ENCODE peak calls at places on chromosome 5, in six cellular contexts. X is upper lobe of right lung, G is cardiac muscle cell, R is right lobe of liver, K is mucosa of descending colon, H is right atrium auricular region. C is an unnamed sample. For H3K4me1, the result is how much of the 10 kb centered on the place peaks cover.

GRCh38 chr5:43840424-43841232 is 237.6 kb downstream of the NNT start:
- DNase-seq in X (no peak), G (no peak), R (no peak), K (no peak), H (no peak), C (no peak)

GRCh38 chr5:40790947-40791593 is 7.1 kb downstream of the PRKAA1 start:
- DNase-seq in X (no peak), G (no peak), R (no peak), K (no peak), H (no peak), C (no peak)

GRCh38 chr5:127863610-127864395 is 160.6 kb downstream of the CCDC192 start:
- DNase-seq in X (no peak), G (no peak), R (no peak), K (no peak), H (no peak), C (no peak)

GRCh38 chr5:167361841-167362240 is 929.6 kb upstream of the WWC1 start:
- DNase-seq in X (no peak), G (no peak), R (no peak), K (no peak), H (no peak), C (no peak)

GRCh38 chr5:95731571-95732554 is 727 bp downstream of the RHOBTB3 start:
- DNase-seq in X (peak), G (peak), R (peak), K (peak), H (no peak), C (peak)

GRCh38 chr5:146653560-146653959 is 137.6 kb upstream of the GPR151 start:
- DNase-seq in X (no peak), G (no peak), R (no peak), K (no peak), H (no peak), C (no peak)

GRCh38 chr5:30539004-30539634 is 654.4 kb upstream of the CDH6 start:
- DNase-seq in X (peak), G (peak), R (peak), K (no peak), H (no peak), C (peak)

GRCh38 chr5:150285114-150285513 is 4.5 kb downstream of the CAMK2A start:
- DNase-seq in X (no peak), G (no peak), R (no peak), K (no peak), H (no peak), C (no peak)

GRCh38 chr5:76674330-76675066 is 41.4 kb upstream of the F2R start:
- DNase-seq in X (no peak), G (no peak), R (no peak), K (no peak), H (no peak), C (no peak)

GRCh38 chr5:75152861-75153260 is 83.8 kb downstream of the ANKRD31 start:
- DNase-seq in X (no peak), G (peak), R (no peak), K (no peak), H (no peak), C (no peak)

GRCh38 chr5:73180561-73180960 is 7.6 kb downstream of the TMEM174 start:
- DNase-seq in X (no peak), G (no peak), R (no peak), K (no peak), H (no peak), C (no peak)

GRCh38 chr5:78961743-78962142 is 23.4 kb downstream of the ARSB start:
- DNase-seq in X (no peak), G (no peak), R (no peak), K (no peak), H (no peak), C (no peak)

GRCh38 chr5:66629446-66629845 is 33.3 kb downstream of the MAST4 start:
- DNase-seq in X (no peak), G (no peak), R (no peak), K (no peak), H (no peak), C (no peak)

GRCh38 chr5:83149671-83150070 is 72.3 kb downstream of the XRCC4 start:
- DNase-seq in X (no peak), G (peak), R (no peak), K (no peak), H (no peak), C (peak)
- H3K4me3 ChIP-seq in X (no peak), G (no peak), R (no peak), K (no peak), H (no peak), C (no peak)

GRCh38 chr5:176678584-176678983 is 31.3 kb downstream of the TSPAN17 start:
- DNase-seq in X (no peak), G (no peak), R (no peak), K (no peak), H (no peak), C (no peak)
- H3K4me1 ChIP-seq in X (under half), G (under half), R (under half), K (under half), H (under half), C (under half)

GRCh38 chr5:131212471-131213021 is 41.8 kb downstream of the LYRM7 start:
- DNase-seq in X (no peak), G (no peak), R (no peak), K (no peak), H (no peak), C (no peak)

GRCh38 chr5:131209506-131210191 is 38.9 kb downstream of the LYRM7 start:
- DNase-seq in X (no peak), G (no peak), R (no peak), K (no peak), H (no peak), C (no peak)

GRCh38 chr5:131214828-131215227 is 44.1 kb downstream of the LYRM7 start:
- DNase-seq in X (no peak), G (no peak), R (no peak), K (no peak), H (no peak), C (no peak)

GRCh38 chr5:131209175-131209505 is 38.4 kb downstream of the LYRM7 start:
- DNase-seq in X (no peak), G (no peak), R (no peak), K (no peak), H (no peak), C (no peak)

DNA sequence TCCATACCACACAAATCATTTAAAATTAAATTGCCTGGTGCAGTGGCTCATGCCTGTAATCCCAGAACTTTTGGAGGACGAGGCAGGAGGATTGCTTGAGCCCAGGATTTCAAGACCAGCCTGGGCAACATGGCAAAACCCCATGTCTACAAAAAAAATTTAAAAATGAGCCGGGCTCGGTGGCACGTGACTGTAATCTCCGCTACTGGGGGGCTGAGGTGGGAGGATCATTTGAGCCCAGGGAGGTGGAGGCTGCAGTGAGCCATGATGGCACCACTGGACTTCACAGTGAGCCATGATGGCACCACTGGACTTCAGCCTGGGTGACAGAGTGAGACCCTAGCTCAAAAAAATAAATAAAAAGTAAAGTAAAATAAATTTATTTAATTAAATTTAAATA is 40.9 kb downstream of the LYRM7 start:
- DNase-seq in X (no peak), G (no peak), R (no peak), K (no peak), H (no peak), C (no peak)
- H3K4me3 ChIP-seq in X (no peak), G (no peak), R (no peak), K (no peak), H (no peak), C (no peak)

DNA sequence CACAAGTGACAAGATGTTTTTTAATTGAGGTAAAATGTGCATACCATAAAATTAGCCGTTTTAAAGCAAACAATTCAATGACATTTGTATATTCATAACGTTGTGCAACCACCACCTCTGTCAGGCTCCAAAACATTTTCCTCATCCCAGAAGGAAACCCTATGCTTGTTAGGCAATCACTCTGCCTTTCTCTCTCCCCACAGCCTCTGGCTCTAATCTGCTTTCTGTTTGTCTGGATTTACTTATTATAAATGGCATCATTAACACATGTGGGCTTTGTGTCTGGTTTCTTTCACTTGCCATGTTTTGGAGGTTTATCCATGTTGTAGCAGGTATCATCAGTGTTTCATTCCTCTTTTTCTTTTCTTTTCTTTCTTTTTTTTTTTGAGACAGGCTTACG is 1.4 kb upstream of the N4BP3 start:
- DNase-seq in X (no peak), G (peak), R (no peak), K (no peak), H (no peak), C (no peak)
- H3K4me1 ChIP-seq in X (under half), G (under half), R (under half), K (under half), H (under half), C (under half)

DNA sequence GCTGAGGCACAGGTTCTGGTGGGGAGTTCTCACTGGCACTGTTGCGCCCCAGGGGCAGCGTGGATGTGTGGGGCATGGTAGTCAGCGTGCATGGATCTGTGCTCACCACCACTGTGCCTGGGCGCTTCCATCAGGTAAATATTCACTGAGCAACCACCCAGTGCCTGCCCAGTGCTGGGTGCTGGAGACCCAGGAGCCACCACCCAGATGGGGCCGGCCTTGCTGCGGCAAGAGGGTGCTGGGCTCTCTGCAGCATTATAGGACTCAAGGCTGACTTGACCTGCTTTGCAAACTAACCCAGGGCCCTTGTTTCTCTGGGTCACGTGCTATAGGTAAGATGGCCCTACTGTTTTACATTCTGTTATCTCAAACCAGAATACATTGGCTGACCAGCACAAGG is 60.5 kb downstream of the DAP start:
- DNase-seq in X (no peak), G (no peak), R (no peak), K (no peak), H (no peak), C (no peak)
- H3K4me3 ChIP-seq in X (no peak), G (no peak), R (no peak), K (no peak), H (no peak), C (no peak)

GRCh38 chr5:132431682-132432081 is 58.9 kb downstream of the IRF1 start:
- DNase-seq in X (no peak), G (no peak), R (no peak), K (no peak), H (no peak), C (no peak)

GRCh38 chr5:132433141-132433540 is 57.4 kb downstream of the IRF1 start:
- DNase-seq in X (no peak), G (no peak), R (no peak), K (no peak), H (no peak), C (no peak)

GRCh38 chr5:132429451-132430440 is 60.2 kb downstream of the SLC22A5 start:
- DNase-seq in X (no peak), G (no peak), R (no peak), K (no peak), H (no peak), C (no peak)

GRCh38 chr5:132428811-132429440 is 59.4 kb downstream of the SLC22A5 start:
- DNase-seq in X (no peak), G (peak), R (no peak), K (no peak), H (peak), C (peak)

GRCh38 chr5:132430736-132431135 is 59.8 kb downstream of the IRF1 start:
- DNase-seq in X (no peak), G (no peak), R (no peak), K (no peak), H (no peak), C (no peak)
- H3K4me1 ChIP-seq in X (half or more), G (under half), R (half or more), K (half or more), H (under half), C (under half)

DNA sequence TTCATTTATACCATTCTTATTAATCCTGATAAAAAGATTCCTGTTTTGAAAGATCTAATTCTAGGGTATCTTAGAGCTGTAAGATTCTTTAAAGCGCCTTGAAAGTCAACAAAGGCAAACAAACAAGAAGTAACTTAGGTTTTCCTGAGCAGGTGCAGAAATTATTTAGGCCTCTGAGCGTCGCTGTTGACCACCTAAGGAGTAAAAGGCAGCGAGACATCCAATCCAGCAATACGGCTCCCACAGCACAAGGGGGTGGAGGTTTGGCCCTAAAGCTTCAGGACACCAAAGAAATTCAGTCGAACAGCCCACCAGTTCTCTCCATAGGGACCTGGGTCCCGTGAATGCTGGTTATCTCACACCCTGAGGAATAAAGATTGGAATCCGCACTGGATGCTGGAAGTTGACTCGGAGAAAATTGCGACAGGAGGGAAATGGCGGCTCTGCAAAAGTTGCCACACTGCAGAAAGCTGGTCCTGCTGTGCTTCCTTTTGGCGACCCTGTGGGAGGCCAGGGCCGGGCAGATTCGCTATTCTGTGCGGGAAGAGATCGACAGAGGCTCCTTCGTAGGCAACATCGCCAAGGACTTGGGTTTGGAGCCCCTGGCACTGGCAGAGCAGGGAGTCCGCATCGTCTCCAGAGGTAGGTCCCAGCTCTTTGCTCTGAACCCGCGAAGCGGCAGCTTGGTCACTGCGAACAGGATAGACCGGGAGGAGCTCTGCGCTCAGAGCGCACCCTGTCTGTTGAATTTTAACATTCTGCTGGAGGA is at the start of gene PCDHGA2:
- DNase-seq in X (no peak), G (peak), R (no peak), K (no peak), H (no peak), C (peak)
- H3K4me3 ChIP-seq in X (peak), G (no peak), R (no peak), K (no peak), H (peak), C (no peak)

DNA sequence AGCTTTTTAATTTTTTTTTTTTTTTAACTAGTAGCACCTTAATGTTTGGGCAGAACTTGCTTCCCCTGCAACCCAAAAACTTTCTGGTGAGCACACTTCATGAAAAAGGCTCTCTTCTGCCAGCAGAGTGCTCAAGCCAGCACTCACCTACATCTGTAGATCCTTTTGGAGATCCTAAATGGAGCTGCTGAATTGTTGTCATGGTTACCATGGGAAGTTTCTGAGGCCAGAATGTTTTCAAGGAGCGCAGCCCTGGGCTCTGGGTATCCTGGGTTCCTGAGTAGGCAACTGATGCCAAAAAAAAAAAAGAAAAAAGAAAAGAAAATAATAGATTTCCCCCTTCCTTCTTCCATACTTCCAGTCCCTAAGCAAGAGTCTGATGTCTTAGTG is 3.1 kb upstream of the CPEB4 start:
- DNase-seq in X (no peak), G (no peak), R (no peak), K (no peak), H (no peak), C (no peak)
- H3K4me1 ChIP-seq in X (under half), G (under half), R (under half), K (under half), H (under half), C (under half)

DNA sequence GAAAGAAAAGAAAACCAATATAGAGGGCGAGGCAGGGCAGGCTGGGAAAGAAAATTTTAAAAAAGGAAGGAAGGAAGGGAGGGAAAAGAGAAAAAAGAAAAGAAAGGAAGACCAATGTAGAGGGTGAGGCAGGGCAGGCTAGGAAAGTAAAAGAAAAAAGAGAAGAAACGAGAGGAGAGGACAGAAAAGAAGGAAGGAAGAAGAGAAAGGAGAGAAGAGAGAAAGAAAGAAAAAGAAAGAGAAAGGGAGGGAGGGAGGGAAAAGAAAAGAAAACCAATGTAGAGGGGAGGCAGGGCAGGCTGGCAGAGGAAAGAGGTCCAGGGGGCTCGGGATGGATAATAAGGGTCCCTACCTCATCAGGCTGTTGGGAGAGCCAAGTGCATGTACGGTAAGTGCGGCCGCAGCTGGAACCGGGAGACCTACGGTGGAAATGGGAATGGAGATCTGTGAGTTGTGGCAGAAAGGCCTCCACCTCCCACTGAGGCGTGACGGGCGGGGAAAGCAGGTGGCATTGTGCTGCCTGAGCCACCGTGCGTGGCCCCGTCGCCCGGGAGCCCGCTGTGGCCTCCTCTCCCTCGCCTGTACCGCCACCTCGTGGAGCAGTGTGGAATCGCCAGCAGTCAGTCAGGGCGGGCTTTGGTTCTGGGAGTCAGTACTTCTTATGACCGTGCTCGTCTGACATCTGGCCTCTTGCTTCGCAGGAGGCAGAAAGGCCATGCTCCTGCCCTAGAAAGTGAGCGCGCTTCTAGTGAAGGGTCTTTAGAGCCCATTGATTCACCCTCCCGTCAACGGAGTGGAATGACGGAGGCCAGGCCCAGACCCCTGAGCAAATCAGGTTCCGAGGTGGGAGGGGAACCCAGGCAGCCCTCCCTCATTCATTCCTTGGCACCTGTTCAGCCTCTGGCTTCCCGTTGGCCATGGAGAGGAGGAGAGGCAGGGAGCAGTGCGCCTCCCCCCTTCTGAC is 10.4 kb upstream of the NHP2 start:
- DNase-seq in X (peak), G (peak), R (peak), K (peak), H (peak), C (peak)
- H3K4me3 ChIP-seq in X (no peak), G (no peak), R (no peak), K (no peak), H (peak), C (no peak)

C was measured in SJCRH30.